ENCODE peak calls at places on chromosome 19, in ten cellular contexts. N, B, Z, R, M, I, X, F, Y and S are unnamed samples.

GRCh38 chr19:55117636-55118391 is at the start of gene PPP1R12C:
- DNase-seq in B (peak), Z (peak), M (peak), Y (peak), R (peak), I (peak), F (peak), X (peak), N (peak), S (peak)

GRCh38 chr19:54233941-54234340 is 8.6 kb downstream of the LILRA6 start:
- DNase-seq in B (no peak), M (no peak), Z (no peak), R (no peak), Y (no peak), X (no peak), N (no peak), I (no peak), F (no peak), S (no peak)

GRCh38 chr19:58033741-58034475 is at the start of gene ZSCAN1:
- DNase-seq in I (peak), M (peak), Y (no peak), X (peak), Z (no peak), F (peak), R (peak), N (peak), B (peak), S (peak)

GRCh38 chr19:31347828-31348314 is 1.4 kb downstream of the TSHZ3 start:
- DNase-seq in X (no peak), M (no peak), R (no peak), N (no peak), B (peak), Z (no peak), Y (no peak), F (peak), I (no peak), S (peak)

GRCh38 chr19:5867201-5868136 is 2.9 kb downstream of the FUT5 start:
- DNase-seq in Z (no peak), N (no peak), B (no peak), F (no peak), M (no peak), I (no peak), R (no peak), Y (no peak), X (no peak), S (no peak)

GRCh38 chr19:53463263-53463662 is 4.3 kb upstream of the ZNF813 start:
- DNase-seq in B (no peak), R (no peak), X (peak), I (no peak), F (peak), Y (no peak), N (no peak), Z (peak), M (peak), S (no peak)

GRCh38 chr19:28646629-28647028 is 566.3 kb downstream of the UQCRFS1 start:
- DNase-seq in F (no peak), B (no peak), M (no peak), I (no peak), X (no peak), Z (no peak), R (no peak), Y (no peak), N (no peak), S (no peak)

GRCh38 chr19:30577551-30578090 is 205.4 kb downstream of the ZNF536 start:
- DNase-seq in Y (no peak), Z (no peak), F (no peak), N (no peak), I (no peak), R (no peak), M (no peak), B (no peak), X (no peak), S (no peak)

GRCh38 chr19:35013047-35013819 is 13.1 kb downstream of the GRAMD1A start:
- DNase-seq in Y (peak), R (peak), F (peak), X (peak), M (no peak), Z (peak), I (no peak), B (peak), N (peak), S (peak)

GRCh38 chr19:48445256-48445605 is 552 bp upstream of the GRWD1 start:
- DNase-seq in Z (peak), I (peak), Y (no peak), B (peak), N (peak), X (no peak), M (no peak), R (peak), F (peak), S (peak)

GRCh38 chr19:3270908-3271307 is 46.4 kb downstream of the CELF5 start:
- DNase-seq in M (no peak), B (peak), X (no peak), R (peak), Z (peak), I (no peak), N (no peak), F (peak), Y (no peak), S (peak)

GRCh38 chr19:39996218-39996810 is 546 bp upstream of the ZNF546 start:
- DNase-seq in Y (no peak), I (peak), R (peak), F (peak), B (peak), N (no peak), M (no peak), X (no peak), Z (peak), S (peak)

GRCh38 chr19:18119243-18120105 is 21.9 kb downstream of the MAST3 start:
- DNase-seq in R (no peak), F (no peak), M (no peak), Z (no peak), N (no peak), X (no peak), B (no peak), Y (peak), I (no peak), S (no peak)

GRCh38 chr19:3471954-3472655 is 8.2 kb downstream of the SMIM24 start:
- DNase-seq in Z (peak), R (no peak), B (peak), Y (no peak), X (peak), N (no peak), I (no peak), F (no peak), M (no peak), S (peak)

GRCh38 chr19:1862068-1862423 is 1.3 kb downstream of the KLF16 start:
- DNase-seq in I (no peak), M (no peak), R (no peak), Y (no peak), F (no peak), B (no peak), Z (no peak), N (no peak), X (no peak), S (no peak)

GRCh38 chr19:38793186-38793585 is 4.2 kb downstream of the LGALS7B start:
- DNase-seq in N (no peak), I (peak), R (peak), Y (no peak), B (peak), Z (no peak), M (no peak), F (peak), X (no peak), S (peak)

GRCh38 chr19:42284641-42285341 is 15.7 kb downstream of the CIC start:
- DNase-seq in F (no peak), N (no peak), B (no peak), X (peak), R (no peak), I (no peak), M (no peak), Y (no peak), Z (no peak), S (no peak)

GRCh38 chr19:20662421-20663105 is 1.2 kb upstream of the ZNF626 start:
- DNase-seq in M (no peak), Y (no peak), B (no peak), F (no peak), X (no peak), I (no peak), N (no peak), Z (no peak), R (no peak), S (no peak)

GRCh38 chr19:33214621-33215020 is 11.0 kb downstream of the SLC7A10 start:
- DNase-seq in X (no peak), Z (no peak), M (no peak), F (peak), Y (no peak), R (peak), I (no peak), N (no peak), B (peak), S (peak)

GRCh38 chr19:1438933-1439358 is 750 bp downstream of the RPS15 start:
- DNase-seq in R (no peak), Y (no peak), Z (peak), B (no peak), N (no peak), I (no peak), F (no peak), M (no peak), X (no peak), S (no peak)

GRCh38 chr19:21084343-21084742 is 2.3 kb downstream of the ZNF714 start:
- DNase-seq in F (peak), X (no peak), B (peak), N (no peak), Z (no peak), R (peak), M (no peak), I (peak), Y (no peak), S (peak)

GRCh38 chr19:50875795-50876422 is 2.7 kb downstream of the KLK2 start:
- DNase-seq in B (no peak), Z (no peak), N (no peak), M (no peak), F (no peak), X (no peak), Y (no peak), I (no peak), R (no peak), S (no peak)
- H3K4me3 ChIP-seq in B (no peak), Z (no peak), N (no peak), M (no peak), F (no peak), X (no peak), Y (no peak), I (no peak), R (no peak), S (no peak)

DNA sequence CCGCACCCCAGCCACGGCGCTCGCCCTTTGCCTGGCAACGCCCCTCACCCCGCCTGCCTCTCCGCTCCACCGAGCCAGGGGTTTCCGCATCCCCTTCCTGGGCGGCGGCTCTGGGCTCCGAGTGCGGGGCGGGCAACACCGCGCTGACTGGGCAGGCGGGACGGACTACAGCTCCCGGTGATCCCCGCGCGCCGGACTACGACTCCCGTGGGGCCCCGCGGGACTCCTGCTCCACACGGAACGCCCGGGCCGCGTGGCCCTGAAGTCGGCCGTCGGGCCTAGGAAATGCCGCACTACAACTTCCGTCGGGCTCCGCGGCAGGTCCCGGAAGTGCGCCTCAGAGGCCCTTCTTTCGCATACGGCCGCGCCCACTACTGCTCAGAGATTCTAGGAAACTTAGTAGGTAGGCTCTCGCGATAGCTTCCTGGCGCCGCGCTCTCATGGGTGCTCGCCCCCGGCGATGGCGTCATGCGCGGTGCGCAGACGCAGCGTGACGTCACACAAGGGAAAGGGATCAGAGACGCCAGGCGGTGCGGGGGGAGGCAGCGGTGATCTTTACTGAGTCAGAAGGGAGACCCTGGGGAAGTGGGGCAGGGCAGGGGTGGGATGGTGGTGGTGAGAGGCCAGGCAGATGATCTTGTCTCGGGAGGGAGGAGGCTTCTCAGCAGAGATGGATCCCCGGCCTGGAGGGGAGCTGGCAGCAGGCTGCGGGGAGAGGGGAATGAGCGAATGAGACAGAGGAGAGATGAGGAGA is at the start of gene JOSD2:
- DNase-seq in Y (peak), M (peak), Z (peak), X (peak), F (peak), N (peak), I (peak), R (peak), B (peak), S (peak)
- TF ChIP-seq CTCF in Y (no peak), M (no peak), Z (peak), X (no peak), F (no peak), N (no peak), I (no peak), R (no peak), B (no peak), S (no peak)

GRCh38 chr19:11480081-11480926 is 542 bp downstream of the ELAVL3 start:
- DNase-seq in Z (no peak), R (no peak), M (no peak), N (no peak), F (no peak), X (no peak), Y (no peak), I (no peak), B (no peak), S (no peak)
- H3K4me3 ChIP-seq in Z (peak), R (no peak), M (no peak), N (no peak), F (no peak), X (no peak), Y (no peak), I (no peak), B (no peak), S (no peak)

GRCh38 chr19:37332839-37333238 is 38.1 kb upstream of the ZNF527 start:
- DNase-seq in Y (no peak), Z (no peak), B (no peak), M (no peak), R (no peak), F (no peak), I (no peak), N (no peak), X (no peak), S (no peak)

GRCh38 chr19:37329686-37330085 is 41.2 kb upstream of the ZNF527 start:
- DNase-seq in F (peak), R (no peak), I (no peak), Z (no peak), N (no peak), B (no peak), Y (no peak), M (no peak), X (no peak), S (peak)

GRCh38 chr19:37333457-37333856 is 37.4 kb upstream of the ZNF527 start:
- DNase-seq in Y (no peak), Z (no peak), N (no peak), X (no peak), M (no peak), R (peak), B (peak), I (no peak), F (no peak), S (peak)

DNA sequence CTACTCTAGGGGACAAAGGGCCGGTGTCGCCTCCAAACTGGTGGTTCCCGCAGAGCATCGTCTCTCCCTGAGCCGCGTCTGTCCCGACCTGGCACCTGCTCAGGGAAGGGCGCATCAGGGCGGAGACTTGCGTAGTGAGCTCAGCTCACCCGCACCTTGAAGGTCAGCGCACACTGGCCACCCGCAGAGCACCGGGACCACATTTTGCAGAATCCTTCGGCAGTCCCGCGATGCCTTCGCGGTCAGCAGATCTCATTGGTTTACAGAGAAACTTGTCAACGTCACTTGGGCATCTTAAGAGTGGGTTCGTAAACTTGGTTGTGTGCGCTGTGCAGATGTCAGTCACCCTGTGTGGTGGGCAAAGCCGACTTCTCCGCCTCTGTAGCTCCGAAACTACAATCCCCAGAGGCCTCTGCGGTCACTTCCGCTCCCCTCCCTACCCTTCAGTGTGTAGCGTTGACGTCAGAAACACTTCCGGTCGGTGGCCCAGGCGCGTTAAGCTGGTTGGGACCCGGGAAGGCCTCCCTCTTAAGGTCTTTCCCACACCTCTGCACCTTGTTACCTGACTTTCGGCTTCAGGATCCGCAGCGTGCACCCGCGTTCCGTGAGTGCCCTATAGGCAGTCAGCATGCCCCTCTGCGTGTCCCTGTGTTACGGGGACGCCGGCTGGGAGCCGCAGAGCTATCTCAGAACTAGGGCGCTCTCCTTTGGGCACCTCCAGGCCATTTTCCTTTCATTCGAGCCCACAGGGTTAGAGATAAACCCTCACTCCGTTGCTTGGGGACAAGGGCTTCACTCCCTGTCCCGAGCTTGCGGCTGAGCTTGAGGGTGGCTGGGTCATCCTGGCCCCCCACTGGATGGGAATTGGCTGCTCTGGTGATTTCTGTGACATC is 36.5 kb upstream of the ZNF527 start:
- DNase-seq in F (peak), Z (peak), I (peak), N (peak), X (peak), R (peak), B (peak), M (peak), Y (peak), S (peak)
- TF ChIP-seq CTCF in F (no peak), Z (no peak), I (no peak), N (no peak), X (no peak), R (no peak), B (no peak), M (no peak), Y (no peak), S (no peak)

GRCh38 chr19:46308510-46308909 is 11.7 kb downstream of the HIF3A start:
- DNase-seq in N (no peak), B (no peak), Z (no peak), Y (no peak), M (no peak), R (no peak), X (no peak), F (no peak), I (no peak), S (no peak)

GRCh38 chr19:46306501-46306900 is 9.7 kb downstream of the HIF3A start:
- DNase-seq in F (no peak), Y (no peak), M (no peak), X (no peak), I (no peak), B (no peak), R (no peak), N (no peak), Z (no peak), S (no peak)

GRCh38 chr19:46303345-46303701 is 6.5 kb downstream of the HIF3A start:
- DNase-seq in I (no peak), F (no peak), X (no peak), N (no peak), Z (no peak), Y (no peak), R (no peak), M (no peak), B (no peak), S (no peak)

GRCh38 chr19:46299695-46300094 is 2.9 kb downstream of the HIF3A start:
- DNase-seq in N (peak), B (peak), F (peak), X (peak), Y (no peak), M (no peak), I (no peak), Z (no peak), R (no peak), S (no peak)

GRCh38 chr19:46303702-46304397 is 7.0 kb downstream of the HIF3A start:
- DNase-seq in R (peak), M (peak), Y (no peak), X (peak), F (peak), I (no peak), B (peak), Z (peak), N (peak), S (peak)
- H3K4me3 ChIP-seq in R (peak), M (no peak), Y (no peak), X (no peak), F (peak), I (no peak), B (no peak), Z (no peak), N (no peak), S (no peak)

GRCh38 chr19:13033244-13033643 is 38.0 kb downstream of the NFIX start:
- DNase-seq in Z (no peak), X (no peak), N (no peak), I (no peak), R (no peak), M (no peak), F (no peak), B (no peak), Y (no peak), S (no peak)
- TF ChIP-seq CTCF in Z (no peak), X (no peak), N (no peak), I (peak), R (peak), M (no peak), F (peak), B (peak), Y (peak), S (no peak)

GRCh38 chr19:45324349-45324907 is 1.8 kb upstream of the CKM start:
- DNase-seq in M (no peak), X (no peak), R (no peak), B (no peak), I (no peak), F (no peak), Y (no peak), N (no peak), Z (no peak), S (no peak)

GRCh38 chr19:45321848-45322247 is 827 bp downstream of the CKM start:
- DNase-seq in R (no peak), I (no peak), Z (no peak), X (no peak), N (no peak), Y (no peak), B (no peak), F (no peak), M (no peak), S (no peak)

GRCh38 chr19:45322311-45322710 is 364 bp downstream of the CKM start:
- DNase-seq in M (no peak), Z (no peak), B (no peak), N (no peak), X (no peak), I (no peak), Y (no peak), R (no peak), F (no peak), S (no peak)

GRCh38 chr19:45322744-45323281 is at the start of gene CKM:
- DNase-seq in X (no peak), M (no peak), N (no peak), I (no peak), F (no peak), Z (no peak), Y (no peak), R (no peak), B (no peak), S (no peak)

GRCh38 chr19:45323671-45324081 is 1.0 kb upstream of the CKM start:
- DNase-seq in I (no peak), Z (peak), R (no peak), B (no peak), M (no peak), Y (no peak), N (no peak), X (no peak), F (no peak), S (no peak)
- H3K4me3 ChIP-seq in I (peak), Z (no peak), R (no peak), B (peak), M (no peak), Y (no peak), N (no peak), X (no peak), F (peak), S (peak)

DNA sequence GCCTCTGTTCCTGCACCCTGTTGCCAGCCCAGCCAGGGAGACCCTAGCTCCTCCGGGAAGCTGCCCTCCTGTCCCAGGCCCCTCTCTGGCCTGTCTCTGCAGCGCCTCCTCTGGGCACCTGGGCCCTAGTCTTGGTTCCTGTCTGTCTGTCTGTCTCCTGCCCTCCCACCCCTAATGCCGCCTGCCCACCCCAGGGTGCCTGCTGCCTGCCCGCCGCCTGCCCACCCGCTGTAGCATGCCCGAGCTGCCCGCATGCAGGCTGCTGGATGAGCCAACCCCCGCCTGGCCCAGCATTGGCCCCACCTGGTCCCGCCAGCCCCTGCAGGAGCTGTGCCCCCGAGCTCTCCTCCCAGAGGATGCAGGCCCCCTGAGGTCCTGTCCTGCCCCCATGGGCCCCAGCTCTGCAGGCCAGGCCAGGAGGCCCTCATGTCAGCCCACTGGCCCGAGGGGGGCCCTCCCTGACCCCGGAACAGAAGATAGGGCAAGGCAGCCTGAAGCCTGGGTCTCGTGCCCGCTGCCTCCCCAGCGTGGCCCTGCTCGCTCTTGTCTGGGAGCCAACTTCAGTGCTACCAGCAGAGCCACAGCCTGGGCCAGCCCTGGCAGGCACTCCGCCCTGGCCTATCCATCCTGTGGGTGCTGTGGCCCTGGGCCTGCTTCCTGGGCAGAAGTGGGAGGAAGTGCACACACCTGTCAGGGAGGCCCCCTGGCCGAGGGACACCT is 5.2 kb downstream of the MAP2K7 start:
- DNase-seq in I (no peak), B (no peak), R (no peak), Y (no peak), N (no peak), Z (no peak), F (no peak), X (no peak), M (no peak), S (no peak)
- TF ChIP-seq CTCF in I (no peak), B (no peak), R (peak), Y (no peak), N (no peak), Z (no peak), F (peak), X (no peak), M (no peak), S (no peak)